ENCODE peak calls at places on chromosomes 3 and 15, in seven cellular contexts. B, T, M, F, O, N and G are unnamed samples.

GRCh38 chr3:71684752-71685151 is 40.5 kb downstream of the EIF4E3 start:
- DNase-seq in B (no peak), T (no peak), M (peak; percentile 68), F (no peak), O (peak; percentile 65), N (peak; percentile 86), G (no peak)

GRCh38 chr3:101944308-101944707 is 95.0 kb downstream of the NFKBIZ start:
- DNase-seq in B (no peak), T (no peak), M (no peak), F (no peak), O (no peak), N (no peak), G (no peak)

GRCh38 chr3:8996681-8997121 is 33.4 kb upstream of the RAD18 start:
- DNase-seq in B (no peak), T (peak; percentile 67), M (peak; percentile 85), F (no peak), O (peak; percentile 87), N (peak; percentile 39), G (no peak)

GRCh38 chr15:37046876-37047614 is 53.3 kb downstream of the MEIS2 start:
- DNase-seq in B (no peak), T (no peak), M (no peak), F (no peak), O (no peak), N (peak; percentile 70), G (no peak)

GRCh38 chr3:30607032-30607833 is 832 bp downstream of the TGFBR2 start:
- DNase-seq in B (peak; percentile 81), T (peak; percentile 79), M (peak; percentile 86), F (peak; percentile 27), O (peak; percentile 67), N (no peak), G (peak; percentile 72)

GRCh38 chr3:124951511-124952390 is 17.2 kb upstream of the MUC13 start:
- DNase-seq in B (peak; percentile 76), T (no peak), M (no peak), F (no peak), O (no peak), N (peak; percentile 93), G (no peak)

GRCh38 chr3:140386357-140387100 is 291.3 kb upstream of the TRIM42 start:
- DNase-seq in B (no peak), T (peak; percentile 57), M (no peak), F (no peak), O (peak; percentile 80), N (no peak), G (peak; percentile 11)

GRCh38 chr15:31276596-31277298 is 49.9 kb upstream of the KLF13 start:
- DNase-seq in B (peak; percentile 6), T (no peak), M (peak; percentile 55), F (no peak), O (peak; percentile 6), N (no peak), G (no peak)

GRCh38 chr15:29969587-29970401 is 113.0 kb upstream of the GOLGA8J start:
- DNase-seq in B (no peak), T (no peak), M (no peak), F (no peak), O (no peak), N (no peak), G (no peak)

GRCh38 chr3:34758630-34759261 is 880.6 kb upstream of the ARPP21 start:
- DNase-seq in B (no peak), T (no peak), M (no peak), F (no peak), O (no peak), N (no peak), G (no peak)

GRCh38 chr15:62063851-62064635 is 2.7 kb upstream of the C2CD4A start:
- DNase-seq in B (no peak), T (peak; percentile 47), M (no peak), F (no peak), O (no peak), N (no peak), G (no peak)

GRCh38 chr3:36908647-36909180 is 36.1 kb downstream of the TRANK1 start:
- DNase-seq in B (no peak), T (no peak), M (no peak), F (no peak), O (no peak), N (no peak), G (no peak)

GRCh38 chr3:36909181-36909580 is 35.7 kb downstream of the TRANK1 start:
- DNase-seq in B (no peak), T (no peak), M (no peak), F (no peak), O (no peak), N (no peak), G (no peak)

GRCh38 chr3:36906504-36907149 is 38.2 kb downstream of the TRANK1 start:
- DNase-seq in B (no peak), T (no peak), M (no peak), F (no peak), O (no peak), N (peak; percentile 67), G (no peak)

GRCh38 chr3:36909666-36910065 is 35.2 kb downstream of the TRANK1 start:
- DNase-seq in B (no peak), T (no peak), M (no peak), F (no peak), O (no peak), N (no peak), G (no peak)

DNA sequence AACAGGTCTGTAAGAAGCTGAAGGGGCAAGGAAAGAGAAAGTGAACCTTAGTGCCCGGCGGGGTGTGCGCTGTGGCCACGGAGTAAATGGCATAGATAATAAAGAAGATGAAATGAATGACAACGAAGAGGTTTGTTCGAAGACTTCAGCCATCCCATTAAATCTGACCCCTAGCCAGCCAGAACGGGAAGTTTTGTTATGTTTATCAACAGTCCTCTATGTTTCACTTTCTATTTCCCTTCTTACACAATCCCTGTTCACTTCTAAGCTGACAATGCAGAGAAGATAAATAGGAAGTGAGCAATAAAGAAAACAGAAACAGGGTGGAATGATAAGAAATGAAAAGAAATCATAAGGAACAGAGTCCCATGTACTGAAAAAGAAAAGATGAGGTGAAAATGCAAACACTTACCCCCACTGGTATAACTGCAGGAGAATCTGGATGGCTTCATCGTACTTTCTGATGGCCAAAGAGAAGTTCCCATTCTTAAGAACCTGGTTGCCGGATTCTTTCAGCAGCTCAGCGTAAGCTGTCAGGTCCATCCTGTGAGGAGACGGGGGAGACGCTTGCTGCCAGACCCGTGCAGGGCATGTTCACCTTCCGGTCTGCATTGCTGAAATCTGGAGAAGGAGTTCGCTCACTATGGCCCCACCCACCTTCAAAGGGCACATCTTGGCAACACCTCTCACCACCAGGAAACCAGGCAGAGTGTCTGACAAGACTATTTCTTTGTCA is 36.8 kb downstream of the TRANK1 start:
- DNase-seq in B (peak; percentile 86), T (peak; percentile 69), M (peak; percentile 72), F (no peak), O (peak; percentile 31), N (peak; percentile 81), G (peak; percentile 72)
- TF ChIP-seq POLR2A in B (peak; percentile 72), T (no peak), M (no peak), F (no peak), O (no peak), N (no peak), G (peak; percentile 56)

GRCh38 chr3:188788621-188789081 is 383.1 kb upstream of the TPRG1 start:
- DNase-seq in B (no peak), T (no peak), M (no peak), F (no peak), O (no peak), N (peak; percentile 97), G (no peak)

GRCh38 chr3:188797045-188797444 is 374.7 kb upstream of the TPRG1 start:
- DNase-seq in B (no peak), T (no peak), M (no peak), F (no peak), O (no peak), N (no peak), G (no peak)

GRCh38 chr3:188789201-188789600 is 382.6 kb upstream of the TPRG1 start:
- DNase-seq in B (no peak), T (no peak), M (no peak), F (no peak), O (no peak), N (peak; percentile 30), G (no peak)

GRCh38 chr3:188796122-188796631 is 375.6 kb upstream of the TPRG1 start:
- DNase-seq in B (peak; percentile 16), T (no peak), M (no peak), F (no peak), O (no peak), N (peak; percentile 97), G (no peak)

GRCh38 chr3:188792788-188793187 is 379.0 kb upstream of the TPRG1 start:
- DNase-seq in B (no peak), T (no peak), M (no peak), F (no peak), O (no peak), N (peak; percentile 27), G (no peak)
- TF ChIP-seq POLR2A in B (no peak), T (no peak), M (no peak), F (no peak), O (no peak), N (no peak), G (no peak)

DNA sequence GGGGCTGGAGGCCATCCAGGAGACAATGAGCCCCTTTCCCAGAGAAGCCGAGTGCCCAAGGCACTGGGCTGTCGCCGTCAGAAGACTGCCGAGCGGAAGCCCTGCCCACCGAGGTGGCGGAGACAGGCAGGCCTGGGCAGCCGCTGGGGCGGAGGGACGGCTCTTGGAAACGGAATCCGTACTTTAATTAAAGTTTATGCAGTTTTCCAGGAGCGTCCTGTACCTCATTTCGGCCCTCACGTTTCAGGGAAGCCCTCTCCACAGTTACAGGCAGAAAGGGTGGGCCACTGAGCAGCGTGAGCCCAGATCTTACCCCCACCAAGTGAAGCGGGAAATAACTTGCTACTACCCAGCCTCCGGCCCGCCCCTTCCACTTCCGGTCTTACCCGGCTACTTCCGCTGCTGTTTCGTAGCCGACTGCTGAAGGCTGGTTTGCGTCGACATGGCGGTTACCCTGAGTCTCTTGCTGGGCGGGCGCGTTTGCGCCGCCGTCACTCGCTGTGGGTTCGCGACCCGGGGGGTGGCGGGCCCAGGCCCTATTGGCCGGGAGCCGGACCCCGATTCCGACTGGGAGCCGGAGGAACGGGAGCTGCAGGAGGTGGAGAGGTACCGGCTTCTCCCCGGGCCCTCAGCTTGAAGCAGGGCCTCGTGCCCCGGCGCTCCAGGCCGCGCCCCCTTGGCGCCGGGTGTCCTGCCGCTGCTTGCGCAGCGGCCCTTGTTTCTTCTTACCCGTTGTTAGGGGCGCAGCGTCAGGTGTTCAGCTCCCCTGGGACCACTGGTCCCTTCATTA is at the start of gene NGRN:
- DNase-seq in B (peak; percentile 95), T (peak; percentile 93), M (peak; percentile 96), F (peak; percentile 68), O (peak; percentile 92), N (peak; percentile 88), G (peak; percentile 94)
- TF ChIP-seq POLR2A in B (peak; percentile 91), T (peak; percentile 69), M (peak; percentile 66), F (peak; percentile 97), O (peak; percentile 86), N (peak; percentile 82), G (peak; percentile 98)

GRCh38 chr15:72237286-72238224 is 6.6 kb upstream of the PKM start:
- DNase-seq in B (peak; percentile 51), T (peak; percentile 26), M (peak; percentile 86), F (no peak), O (peak; percentile 40), N (peak; percentile 98), G (peak; percentile 21)

GRCh38 chr15:72238586-72238985 is 7.6 kb upstream of the PKM start:
- DNase-seq in B (no peak), T (no peak), M (no peak), F (no peak), O (no peak), N (no peak), G (no peak)

GRCh38 chr15:72235298-72235697 is 4.3 kb upstream of the PKM start:
- DNase-seq in B (no peak), T (no peak), M (no peak), F (no peak), O (no peak), N (no peak), G (no peak)

GRCh38 chr15:72233759-72234158 is 2.8 kb upstream of the PKM start:
- DNase-seq in B (no peak), T (no peak), M (no peak), F (no peak), O (no peak), N (peak; percentile 7), G (no peak)

GRCh38 chr15:72236381-72237285 is 5.6 kb upstream of the PKM start:
- DNase-seq in B (no peak), T (no peak), M (no peak), F (no peak), O (no peak), N (peak; percentile 19), G (no peak)
- TF ChIP-seq POLR2A in B (no peak), T (no peak), M (no peak), F (no peak), O (no peak), N (no peak), G (no peak)